ENCODE peak calls at places on chromosomes 6 and 20, in six cellular contexts. Z, P, V, T, S and G are unnamed samples.

GRCh38 chr6:12164508-12164770 is 125.7 kb upstream of the EDN1 start:
- DNase-seq in Z (no peak), P (no peak), V (no peak), T (no peak), S (no peak), G (no peak)

GRCh38 chr6:8707956-8708772 is 272.8 kb upstream of the SLC35B3 start:
- DNase-seq in Z (no peak), P (no peak), V (peak; percentile 46), T (peak; percentile 49), S (no peak), G (no peak)

GRCh38 chr6:44219815-44220784 is 3.3 kb upstream of the SLC29A1 start:
- DNase-seq in Z (no peak), P (peak; percentile 54), V (no peak), T (no peak), S (no peak), G (no peak)

GRCh38 chr20:50309280-50309763 is 118.7 kb downstream of the CEBPB start:
- DNase-seq in Z (no peak), P (peak; percentile 4), V (no peak), T (no peak), S (no peak), G (no peak)

GRCh38 chr20:17169575-17170136 is 57.2 kb upstream of the PCSK2 start:
- DNase-seq in Z (no peak), P (no peak), V (no peak), T (no peak), S (no peak), G (no peak)

GRCh38 chr6:31479933-31480535 is 17.9 kb upstream of the MICB start:
- DNase-seq in Z (no peak), P (no peak), V (peak; percentile 24), T (no peak), S (no peak), G (no peak)

GRCh38 chr6:136782021-136782770 is 10.1 kb downstream of the MAP3K5 start:
- DNase-seq in Z (no peak), P (no peak), V (no peak), T (no peak), S (no peak), G (no peak)

GRCh38 chr20:57620999-57621398 is 773 bp upstream of the ZBP1 start:
- DNase-seq in Z (no peak), P (peak; percentile 90), V (peak; percentile 33), T (no peak), S (no peak), G (no peak)

GRCh38 chr20:3276400-3277015 is 37.5 kb upstream of the SLC4A11 start:
- DNase-seq in Z (no peak), P (no peak), V (no peak), T (no peak), S (no peak), G (no peak)

GRCh38 chr6:147868493-147869222 is 360.2 kb downstream of the SAMD5 start:
- DNase-seq in Z (no peak), P (no peak), V (no peak), T (no peak), S (no peak), G (no peak)

GRCh38 chr6:108621117-108621516 is 60.4 kb downstream of the FOXO3 start:
- DNase-seq in Z (no peak), P (no peak), V (no peak), T (peak; percentile 41), S (no peak), G (no peak)

GRCh38 chr20:49286689-49287551 is 9.1 kb upstream of the ZNFX1 start:
- DNase-seq in Z (no peak), P (no peak), V (no peak), T (no peak), S (no peak), G (no peak)

GRCh38 chr6:139888691-139889122 is 514.3 kb upstream of the CITED2 start:
- DNase-seq in Z (no peak), P (no peak), V (peak; percentile 56), T (no peak), S (no peak), G (no peak)

GRCh38 chr20:45861157-45862075 is 4.0 kb downstream of the ZSWIM3 start:
- DNase-seq in Z (no peak), P (no peak), V (no peak), T (peak; percentile 41), S (no peak), G (no peak)

GRCh38 chr6:20805027-20805426 is 270.8 kb downstream of the CDKAL1 start:
- DNase-seq in Z (no peak), P (no peak), V (no peak), T (no peak), S (no peak), G (no peak)

GRCh38 chr6:147950623-147950987 is 392.0 kb upstream of the SASH1 start:
- DNase-seq in Z (no peak), P (no peak), V (no peak), T (no peak), S (no peak), G (no peak)

GRCh38 chr6:114000066-114000465 is 29.1 kb upstream of the HDAC2 start:
- DNase-seq in Z (no peak), P (no peak), V (no peak), T (no peak), S (no peak), G (no peak)

GRCh38 chr6:51936941-51937340 is 150.5 kb downstream of the PKHD1 start:
- DNase-seq in Z (no peak), P (no peak), V (no peak), T (no peak), S (no peak), G (no peak)

GRCh38 chr20:42361402-42361801 is 743.2 kb upstream of the CHD6 start:
- DNase-seq in Z (no peak), P (no peak), V (no peak), T (no peak), S (no peak), G (no peak)

GRCh38 chr6:133333852-133334251 is 92.7 kb downstream of the EYA4 start:
- DNase-seq in Z (no peak), P (no peak), V (no peak), T (no peak), S (no peak), G (no peak)

GRCh38 chr6:13112921-13113320 is 215.4 kb downstream of the TBC1D7 start:
- DNase-seq in Z (no peak), P (no peak), V (no peak), T (no peak), S (no peak), G (no peak)

GRCh38 chr20:64192406-64192805 is 28.2 kb downstream of the MYT1 start:
- DNase-seq in Z (no peak), P (no peak), V (peak; percentile 74), T (no peak), S (no peak), G (no peak)

GRCh38 chr6:7542878-7543394 is 1.5 kb downstream of the DSP start:
- DNase-seq in Z (peak; percentile 85), P (peak; percentile 82), V (peak; percentile 67), T (peak; percentile 85), S (no peak), G (no peak)

GRCh38 chr6:7544597-7544996 is 3.1 kb downstream of the DSP start:
- DNase-seq in Z (no peak), P (no peak), V (no peak), T (no peak), S (no peak), G (no peak)

GRCh38 chr6:7542065-7542877 is 800 bp downstream of the DSP start:
- DNase-seq in Z (no peak), P (peak; percentile 86), V (no peak), T (peak; percentile 49), S (no peak), G (no peak)

GRCh38 chr6:7545509-7546369 is 4.3 kb downstream of the DSP start:
- DNase-seq in Z (no peak), P (no peak), V (no peak), T (no peak), S (no peak), G (no peak)

DNA sequence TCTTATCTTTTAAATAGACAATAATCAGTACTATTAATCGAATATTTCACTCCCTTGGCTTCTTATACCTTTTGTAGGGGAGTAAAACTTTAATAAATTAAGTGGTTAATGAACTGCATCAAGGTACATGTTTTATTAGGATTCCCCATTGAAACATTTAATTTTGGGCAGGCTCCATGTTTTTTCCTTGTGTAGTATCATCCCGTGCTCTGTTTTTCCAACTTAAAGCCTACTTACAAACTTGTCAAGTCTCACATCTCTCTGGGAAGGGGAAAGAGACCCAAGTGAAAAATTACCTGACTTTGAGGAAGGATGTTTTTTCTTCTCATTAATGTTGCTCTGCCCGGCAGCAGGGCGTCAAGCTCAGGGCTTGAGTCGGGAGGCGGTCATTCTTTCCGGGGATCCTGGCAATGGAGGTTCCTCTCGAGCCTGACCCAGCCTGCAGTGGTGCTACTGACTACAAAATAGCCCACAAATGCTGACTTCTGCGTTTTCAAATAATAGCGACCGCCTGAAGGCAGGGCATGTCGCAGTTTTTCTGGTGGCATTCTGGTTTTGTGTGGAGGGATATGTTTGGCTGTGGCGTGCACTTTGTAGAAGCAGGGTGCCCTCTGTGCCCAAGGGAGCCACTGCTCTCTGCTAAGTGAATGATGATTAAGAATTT is 2.4 kb downstream of the DSP start:
- DNase-seq in Z (no peak), P (no peak), V (no peak), T (no peak), S (no peak), G (no peak)
- TF ChIP-seq POLR2AphosphoS5 in Z (no peak), P (no peak), V (no peak), T (no peak), S (no peak), G (no peak)

DNA sequence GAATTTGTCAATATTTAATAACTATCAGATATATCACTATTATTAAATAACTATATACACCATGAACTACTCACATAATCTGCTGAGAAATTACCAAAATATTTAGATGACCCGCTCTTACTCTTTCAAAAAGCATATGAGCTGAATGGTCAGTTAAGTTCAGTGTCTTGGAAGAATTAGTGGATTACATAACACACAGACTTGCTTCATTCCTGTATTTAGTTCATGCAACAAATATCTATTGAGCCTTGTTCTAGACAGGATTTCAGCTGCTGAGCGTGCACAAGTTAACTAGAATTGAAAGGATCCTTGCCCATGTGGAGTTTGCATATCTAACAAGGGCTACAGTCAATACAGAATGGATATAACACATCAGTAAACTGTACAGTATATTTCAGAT is 566.3 kb downstream of the CBLN4 start:
- DNase-seq in Z (no peak), P (no peak), V (no peak), T (no peak), S (no peak), G (no peak)
- H3K9me3 ChIP-seq in Z (no peaks in the 10 kb centered on the region), P (no peaks in the 10 kb centered on the region), V (no peaks in the 10 kb centered on the region), T (no peaks in the 10 kb centered on the region), S (no peaks in the 10 kb centered on the region), G (no peaks in the 10 kb centered on the region)

GRCh38 chr6:50380409-50381105 is 330.8 kb upstream of the DEFB112 start:
- DNase-seq in Z (no peak), P (no peak), V (no peak), T (no peak), S (no peak), G (no peak)
- H3K4me3 ChIP-seq in Z (peak overlapping the region; percentile 5), P (no peak overlapping the region), V (no peak overlapping the region), T (peak overlapping the region; percentile 17), S (no peak overlapping the region), G (no peak overlapping the region)

DNA sequence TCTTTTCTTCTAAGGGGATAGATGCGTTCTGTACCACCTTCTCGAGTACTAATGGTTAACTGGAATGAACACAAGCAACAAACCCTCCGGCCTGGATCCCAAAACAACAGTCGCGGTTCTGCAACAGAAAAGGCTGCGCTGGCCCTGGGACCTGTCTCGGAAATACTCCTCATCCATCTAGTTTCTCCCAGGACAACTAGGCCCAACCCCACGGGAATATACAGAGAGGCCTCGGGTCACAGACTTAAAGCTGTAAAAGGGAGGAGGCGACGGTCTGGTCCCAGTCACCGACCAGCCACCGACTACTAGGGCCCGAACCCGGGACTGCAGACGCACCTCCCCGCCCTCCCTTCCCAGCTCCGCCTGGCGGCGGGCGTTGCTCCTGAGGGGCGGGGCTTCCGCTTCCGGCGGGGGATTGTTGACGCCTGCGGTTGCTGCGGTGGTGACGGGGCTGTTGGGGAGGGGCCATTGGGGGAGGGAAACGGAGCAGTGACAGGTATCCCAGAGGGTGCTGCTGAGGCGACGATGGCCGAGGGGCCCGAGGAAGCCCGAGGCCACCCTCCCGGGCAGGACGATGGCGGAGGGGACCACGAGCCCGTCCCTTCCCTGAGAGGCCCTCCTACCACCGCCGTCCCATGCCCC is at the start of gene FAM8A1:
- DNase-seq in Z (peak; percentile 97), P (peak; percentile 100), V (peak; percentile 96), T (peak; percentile 96), S (peak; percentile 66), G (peak; percentile 98)
- TF ChIP-seq POLR2AphosphoS5 in Z (no peak), P (peak; percentile 91), V (no peak), T (peak; percentile 91), S (peak; percentile 26), G (peak; percentile 91)